ENCODE peak calls at places on chromosomes 5 and 9, in eight cellular contexts. One of them, this sample, is unnamed.

GRCh38 chr9:77783518-77783917 is 135.4 kb upstream of the GNA14 start:
- DNase-seq in Calu3: no peak
- DNase-seq in RWPE1: no peak
- DNase-seq in left cardiac atrium: no peak
- DNase-seq in heart right ventricle: no peak
- DNase-seq in erythroblast: no peak
- DNase-seq in stimulated activated CD4-positive, alpha-beta T cell treated with anti-CD3 and anti-CD28 coated beads, Interleukin-15, amount 100 ng/mL, for 24 hours: no peak
- DNase-seq in adipocyte: no peak
- DNase-seq in this sample: no peak

GRCh38 chr9:128428644-128429504 is 8.2 kb downstream of the CERCAM start:
- DNase-seq in RWPE1: no peak
- DNase-seq in left cardiac atrium: no peak
- DNase-seq in stimulated activated CD4-positive, alpha-beta T cell treated with anti-CD3 and anti-CD28 coated beads, Interleukin-15, amount 100 ng/mL, for 24 hours: no peak
- DNase-seq in adipocyte: no peak
- DNase-seq in Calu3: no peak
- DNase-seq in erythroblast: no peak
- DNase-seq in heart right ventricle: no peak
- DNase-seq in this sample: no peak

GRCh38 chr5:113065626-113066025 is 89.0 kb downstream of the DCP2 start:
- DNase-seq in stimulated activated CD4-positive, alpha-beta T cell treated with anti-CD3 and anti-CD28 coated beads, Interleukin-15, amount 100 ng/mL, for 24 hours: no peak
- DNase-seq in erythroblast: no peak
- DNase-seq in RWPE1: no peak
- DNase-seq in left cardiac atrium: no peak
- DNase-seq in adipocyte: no peak
- DNase-seq in heart right ventricle: no peak
- DNase-seq in Calu3: no peak
- DNase-seq in this sample: no peak

GRCh38 chr9:12461759-12462158 is 231.4 kb upstream of the TYRP1 start:
- DNase-seq in left cardiac atrium: no peak
- DNase-seq in heart right ventricle: no peak
- DNase-seq in RWPE1: no peak
- DNase-seq in stimulated activated CD4-positive, alpha-beta T cell treated with anti-CD3 and anti-CD28 coated beads, Interleukin-15, amount 100 ng/mL, for 24 hours: no peak
- DNase-seq in Calu3: no peak
- DNase-seq in erythroblast: no peak
- DNase-seq in adipocyte: no peak
- DNase-seq in this sample: no peak

GRCh38 chr9:114348261-114348905 is 18.7 kb downstream of the ORM2 start:
- DNase-seq in adipocyte: no peak
- DNase-seq in Calu3: no peak
- DNase-seq in erythroblast: no peak
- DNase-seq in stimulated activated CD4-positive, alpha-beta T cell treated with anti-CD3 and anti-CD28 coated beads, Interleukin-15, amount 100 ng/mL, for 24 hours: no peak
- DNase-seq in RWPE1: no peak
- DNase-seq in heart right ventricle: no peak
- DNase-seq in left cardiac atrium: no peak
- DNase-seq in this sample: no peak

GRCh38 chr9:136021171-136021890 is 60.2 kb upstream of the UBAC1 start:
- DNase-seq in RWPE1: no peak
- DNase-seq in erythroblast: no peak
- DNase-seq in stimulated activated CD4-positive, alpha-beta T cell treated with anti-CD3 and anti-CD28 coated beads, Interleukin-15, amount 100 ng/mL, for 24 hours: no peak
- DNase-seq in adipocyte: no peak
- DNase-seq in Calu3: no peak
- DNase-seq in heart right ventricle: no peak
- DNase-seq in left cardiac atrium: no peak
- DNase-seq in this sample: no peak

GRCh38 chr5:40006260-40006659 is 581.5 kb upstream of the DAB2 start:
- DNase-seq in erythroblast: no peak
- DNase-seq in stimulated activated CD4-positive, alpha-beta T cell treated with anti-CD3 and anti-CD28 coated beads, Interleukin-15, amount 100 ng/mL, for 24 hours: no peak
- DNase-seq in left cardiac atrium: no peak
- DNase-seq in Calu3: no peak
- DNase-seq in heart right ventricle: no peak
- DNase-seq in RWPE1: no peak
- DNase-seq in adipocyte: no peak
- DNase-seq in this sample: no peak

GRCh38 chr5:62547929-62548678 is 30.5 kb upstream of the LRRC70 start:
- DNase-seq in RWPE1: no peak
- DNase-seq in stimulated activated CD4-positive, alpha-beta T cell treated with anti-CD3 and anti-CD28 coated beads, Interleukin-15, amount 100 ng/mL, for 24 hours: no peak
- DNase-seq in left cardiac atrium: no peak
- DNase-seq in adipocyte: peak
- DNase-seq in Calu3: no peak
- DNase-seq in heart right ventricle: no peak
- DNase-seq in erythroblast: no peak
- DNase-seq in this sample: no peak

GRCh38 chr5:150202501-150202900 is 12.6 kb downstream of the SLC6A7 start:
- DNase-seq in stimulated activated CD4-positive, alpha-beta T cell treated with anti-CD3 and anti-CD28 coated beads, Interleukin-15, amount 100 ng/mL, for 24 hours: no peak
- DNase-seq in Calu3: no peak
- DNase-seq in RWPE1: no peak
- DNase-seq in heart right ventricle: no peak
- DNase-seq in adipocyte: no peak
- DNase-seq in erythroblast: no peak
- DNase-seq in left cardiac atrium: no peak
- DNase-seq in this sample: no peak

GRCh38 chr5:68178579-68178978 is 37.0 kb upstream of the PIK3R1 start:
- DNase-seq in left cardiac atrium: no peak
- DNase-seq in erythroblast: no peak
- DNase-seq in stimulated activated CD4-positive, alpha-beta T cell treated with anti-CD3 and anti-CD28 coated beads, Interleukin-15, amount 100 ng/mL, for 24 hours: peak
- DNase-seq in RWPE1: peak
- DNase-seq in adipocyte: no peak
- DNase-seq in Calu3: no peak
- DNase-seq in heart right ventricle: no peak
- DNase-seq in this sample: no peak

GRCh38 chr9:137488906-137489305 is 29.8 kb upstream of the NSMF start:
- DNase-seq in erythroblast: no peak
- DNase-seq in Calu3: no peak
- DNase-seq in adipocyte: no peak
- DNase-seq in RWPE1: no peak
- DNase-seq in heart right ventricle: no peak
- DNase-seq in stimulated activated CD4-positive, alpha-beta T cell treated with anti-CD3 and anti-CD28 coated beads, Interleukin-15, amount 100 ng/mL, for 24 hours: no peak
- DNase-seq in left cardiac atrium: no peak
- DNase-seq in this sample: no peak

GRCh38 chr5:154078305-154078704 is 39.5 kb downstream of the MFAP3 start:
- DNase-seq in erythroblast: no peak
- DNase-seq in RWPE1: no peak
- DNase-seq in Calu3: no peak
- DNase-seq in adipocyte: peak
- DNase-seq in left cardiac atrium: no peak
- DNase-seq in stimulated activated CD4-positive, alpha-beta T cell treated with anti-CD3 and anti-CD28 coated beads, Interleukin-15, amount 100 ng/mL, for 24 hours: no peak
- DNase-seq in heart right ventricle: no peak
- DNase-seq in this sample: no peak

GRCh38 chr9:126615251-126615790 is 1.6 kb downstream of the LMX1B start:
- DNase-seq in adipocyte: peak
- DNase-seq in RWPE1: no peak
- DNase-seq in Calu3: no peak
- DNase-seq in erythroblast: no peak
- DNase-seq in heart right ventricle: no peak
- DNase-seq in stimulated activated CD4-positive, alpha-beta T cell treated with anti-CD3 and anti-CD28 coated beads, Interleukin-15, amount 100 ng/mL, for 24 hours: peak
- DNase-seq in left cardiac atrium: peak
- DNase-seq in this sample: no peak

GRCh38 chr5:84249918-84250635 is 134.6 kb downstream of the EDIL3 start:
- DNase-seq in RWPE1: peak
- DNase-seq in heart right ventricle: no peak
- DNase-seq in Calu3: no peak
- DNase-seq in erythroblast: no peak
- DNase-seq in adipocyte: peak
- DNase-seq in left cardiac atrium: no peak
- DNase-seq in stimulated activated CD4-positive, alpha-beta T cell treated with anti-CD3 and anti-CD28 coated beads, Interleukin-15, amount 100 ng/mL, for 24 hours: no peak
- DNase-seq in this sample: no peak

GRCh38 chr9:534886-535285 is 306.6 kb upstream of the DMRT1 start:
- DNase-seq in erythroblast: no peak
- DNase-seq in heart right ventricle: peak
- DNase-seq in stimulated activated CD4-positive, alpha-beta T cell treated with anti-CD3 and anti-CD28 coated beads, Interleukin-15, amount 100 ng/mL, for 24 hours: no peak
- DNase-seq in left cardiac atrium: peak
- DNase-seq in RWPE1: peak
- DNase-seq in Calu3: no peak
- DNase-seq in adipocyte: no peak
- DNase-seq in this sample: peak

GRCh38 chr5:160418561-160419457 is at the start of gene SLU7:
- DNase-seq in adipocyte: peak
- DNase-seq in RWPE1: peak
- DNase-seq in stimulated activated CD4-positive, alpha-beta T cell treated with anti-CD3 and anti-CD28 coated beads, Interleukin-15, amount 100 ng/mL, for 24 hours: peak
- DNase-seq in erythroblast: peak
- DNase-seq in left cardiac atrium: peak
- DNase-seq in Calu3: peak
- DNase-seq in heart right ventricle: peak
- DNase-seq in this sample: peak

GRCh38 chr5:164433471-164433870 is 928.1 kb downstream of the MAT2B start:
- DNase-seq in left cardiac atrium: no peak
- DNase-seq in stimulated activated CD4-positive, alpha-beta T cell treated with anti-CD3 and anti-CD28 coated beads, Interleukin-15, amount 100 ng/mL, for 24 hours: no peak
- DNase-seq in RWPE1: no peak
- DNase-seq in Calu3: no peak
- DNase-seq in heart right ventricle: no peak
- DNase-seq in adipocyte: peak
- DNase-seq in erythroblast: no peak
- DNase-seq in this sample: no peak

GRCh38 chr5:178588769-178589168 is 1.4 kb downstream of the COL23A1 start:
- DNase-seq in left cardiac atrium: no peak
- DNase-seq in adipocyte: no peak
- DNase-seq in RWPE1: no peak
- DNase-seq in heart right ventricle: no peak
- DNase-seq in stimulated activated CD4-positive, alpha-beta T cell treated with anti-CD3 and anti-CD28 coated beads, Interleukin-15, amount 100 ng/mL, for 24 hours: no peak
- DNase-seq in Calu3: no peak
- DNase-seq in erythroblast: no peak
- DNase-seq in this sample: no peak

GRCh38 chr9:136615631-136616306 is 46.9 kb upstream of the EGFL7 start:
- DNase-seq in left cardiac atrium: no peak
- DNase-seq in RWPE1: no peak
- DNase-seq in heart right ventricle: no peak
- DNase-seq in erythroblast: no peak
- DNase-seq in stimulated activated CD4-positive, alpha-beta T cell treated with anti-CD3 and anti-CD28 coated beads, Interleukin-15, amount 100 ng/mL, for 24 hours: no peak
- DNase-seq in Calu3: no peak
- DNase-seq in adipocyte: no peak
- DNase-seq in this sample: no peak

GRCh38 chr5:72842816-72843215 is 26.4 kb downstream of the TNPO1 start:
- DNase-seq in erythroblast: peak
- DNase-seq in left cardiac atrium: no peak
- DNase-seq in heart right ventricle: no peak
- DNase-seq in adipocyte: no peak
- DNase-seq in RWPE1: no peak
- DNase-seq in stimulated activated CD4-positive, alpha-beta T cell treated with anti-CD3 and anti-CD28 coated beads, Interleukin-15, amount 100 ng/mL, for 24 hours: no peak
- DNase-seq in Calu3: peak
- DNase-seq in this sample: no peak

GRCh38 chr5:159522841-159523240 is 192.6 kb upstream of the IL12B start:
- DNase-seq in erythroblast: no peak
- DNase-seq in left cardiac atrium: no peak
- DNase-seq in stimulated activated CD4-positive, alpha-beta T cell treated with anti-CD3 and anti-CD28 coated beads, Interleukin-15, amount 100 ng/mL, for 24 hours: no peak
- DNase-seq in RWPE1: no peak
- DNase-seq in Calu3: no peak
- DNase-seq in adipocyte: no peak
- DNase-seq in heart right ventricle: no peak
- DNase-seq in this sample: no peak

GRCh38 chr9:35603506-35603985 is 1.5 kb upstream of the TESK1 start:
- DNase-seq in left cardiac atrium: peak
- DNase-seq in adipocyte: peak
- DNase-seq in Calu3: no peak
- DNase-seq in heart right ventricle: peak
- DNase-seq in stimulated activated CD4-positive, alpha-beta T cell treated with anti-CD3 and anti-CD28 coated beads, Interleukin-15, amount 100 ng/mL, for 24 hours: peak
- DNase-seq in erythroblast: no peak
- DNase-seq in RWPE1: peak
- DNase-seq in this sample: peak

GRCh38 chr5:180170810-180171567 is 38.0 kb downstream of the RASGEF1C start:
- DNase-seq in erythroblast: no peak
- DNase-seq in Calu3: no peak
- DNase-seq in RWPE1: no peak
- DNase-seq in adipocyte: no peak
- DNase-seq in left cardiac atrium: no peak
- DNase-seq in heart right ventricle: no peak
- DNase-seq in stimulated activated CD4-positive, alpha-beta T cell treated with anti-CD3 and anti-CD28 coated beads, Interleukin-15, amount 100 ng/mL, for 24 hours: no peak
- DNase-seq in this sample: no peak